ENCODE peak calls at places on chromosome 3, in five cellular contexts. L, W, J, R and M are unnamed samples.

GRCh38 chr3:175484666-175485065 is 625.5 kb downstream of the NAALADL2 start:
- DNase-seq in R (no peak), W (no peak), L (no peak), J (no peak), M (no peak)

GRCh38 chr3:126554560-126555525 is 3.9 kb downstream of the C3orf22 start:
- DNase-seq in L (no peak), R (no peak), J (no peak), W (no peak), M (no peak)

GRCh38 chr3:1380926-1381646 is 288.3 kb downstream of the CNTN6 start:
- DNase-seq in J (no peak), R (no peak), L (no peak), W (no peak), M (no peak)

GRCh38 chr3:42804831-42805821 is 836 bp upstream of the HIGD1A start:
- DNase-seq in J (no peak), W (no peak), L (no peak), R (no peak), M (no peak)

GRCh38 chr3:178989821-178990220 is 81.8 kb downstream of the ZMAT3 start:
- DNase-seq in L (no peak), J (no peak), W (no peak), R (no peak), M (no peak)

GRCh38 chr3:111012388-111013248 is 59.0 kb upstream of the NECTIN3 start:
- DNase-seq in L (no peak), W (no peak), R (peak; percentile 18), J (no peak), M (no peak)

GRCh38 chr3:114449271-114450007 is 155.6 kb downstream of the TIGIT start:
- DNase-seq in L (peak; percentile 36), W (no peak), J (peak; percentile 57), R (no peak), M (no peak)

GRCh38 chr3:155605571-155605970 is 139.3 kb downstream of the PLCH1 start:
- DNase-seq in J (no peak), L (no peak), W (no peak), R (no peak), M (no peak)

GRCh38 chr3:45516829-45517228 is 77.7 kb upstream of the LIMD1 start:
- DNase-seq in L (no peak), W (no peak), J (no peak), R (no peak), M (no peak)